ENCODE peak calls at places on chromosomes 2 and 18, in four cellular contexts. F, J, P and U are unnamed samples.
A peak's percentile ranks its signal among the peaks of the same experiment; 100 is the strongest.

GRCh38 chr2:162422894-162423293 is 79.0 kb downstream of the GCA start:
- DNase-seq in F (no peak), J (no peak), P (no peak), U (no peak)

GRCh38 chr2:118718921-118719320 is 128.5 kb downstream of the EN1 start:
- DNase-seq in F (no peak), J (no peak), P (no peak), U (no peak)

GRCh38 chr2:152386266-152386665 is 51.3 kb downstream of the FMNL2 start:
- DNase-seq in F (no peak), J (no peak), P (no peak), U (no peak)

GRCh38 chr2:48415765-48416515 is 114.0 kb upstream of the STON1 start:
- DNase-seq in F (no peak), J (peak; percentile 88), P (no peak), U (no peak)

GRCh38 chr2:127647242-127648190 is 1.6 kb downstream of the GPR17 start:
- DNase-seq in F (no peak), J (no peak), P (no peak), U (no peak)

GRCh38 chr2:233929352-233929843 is 12.2 kb downstream of the TRPM8 start:
- DNase-seq in F (peak; percentile 21), J (no peak), P (no peak), U (no peak)

GRCh38 chr2:236177604-236177966 is 9.4 kb upstream of the GBX2 start:
- DNase-seq in F (peak; percentile 70), J (peak; percentile 57), P (peak; percentile 48), U (no peak)

GRCh38 chr18:73827801-73828200 is 319.8 kb downstream of the FBXO15 start:
- DNase-seq in F (no peak), J (no peak), P (no peak), U (no peak)

GRCh38 chr2:23697676-23698075 is 229.2 kb downstream of the ATAD2B start:
- DNase-seq in F (no peak), J (no peak), P (no peak), U (no peak)

GRCh38 chr2:78718031-78718430 is 307.5 kb upstream of the REG3G start:
- DNase-seq in F (no peak), J (no peak), P (no peak), U (no peak)

GRCh38 chr2:149152597-149152996 is 114.1 kb downstream of the LYPD6B start:
- DNase-seq in F (no peak), J (no peak), P (no peak), U (no peak)

GRCh38 chr18:23938046-23938756 is 76.4 kb upstream of the TTC39C start:
- DNase-seq in F (no peak), J (no peak), P (peak; percentile 30), U (no peak)

GRCh38 chr2:203893386-203893785 is 25.8 kb downstream of the CTLA4 start:
- DNase-seq in F (no peak), J (no peak), P (no peak), U (no peak)

GRCh38 chr2:152723918-152724317 is 5.5 kb downstream of the ARL6IP6 start:
- DNase-seq in F (no peak), J (no peak), P (no peak), U (no peak)

GRCh38 chr18:68796936-68797690 is 767 bp upstream of the CCDC102B start:
- DNase-seq in F (no peak), J (no peak), P (no peak), U (no peak)

GRCh38 chr2:224311226-224311625 is 90.7 kb downstream of the FAM124B start:
- DNase-seq in F (no peak), J (no peak), P (no peak), U (no peak)

GRCh38 chr2:186887107-186888090 is 38.4 kb upstream of the ZSWIM2 start:
- DNase-seq in F (no peak), J (no peak), P (no peak), U (no peak)

GRCh38 chr2:45869165-45869501 is 217.7 kb downstream of the PRKCE start:
- DNase-seq in F (no peak), J (no peak), P (no peak), U (no peak)

GRCh38 chr2:605674-606608 is 71.3 kb downstream of the TMEM18 start:
- DNase-seq in F (no peak), J (no peak), P (no peak), U (no peak)

GRCh38 chr2:176177580-176178270 is 10.7 kb upstream of the HOXD1 start:
- DNase-seq in F (no peak), J (no peak), P (no peak), U (no peak)

DNA sequence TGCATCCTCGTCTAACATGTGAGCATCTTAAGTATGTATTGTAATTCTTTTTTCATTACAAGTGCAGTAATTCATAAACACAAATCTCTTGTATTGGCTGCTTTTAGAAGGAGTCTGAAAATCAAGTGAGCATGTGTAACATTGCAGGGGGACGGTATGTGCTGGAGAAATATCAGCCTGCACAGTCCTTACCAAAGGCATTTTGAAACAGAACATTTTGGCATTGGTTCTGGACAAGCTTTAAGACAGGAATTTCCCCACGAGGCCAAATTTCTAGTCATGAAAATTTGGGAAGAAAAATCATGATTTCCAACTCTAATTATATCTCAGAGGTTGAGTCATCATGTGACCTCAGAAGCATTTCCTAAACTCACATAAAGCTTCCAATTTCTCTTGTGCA is 24.7 kb upstream of the NRP2 start:
- DNase-seq in F (no peak), J (no peak), P (no peak), U (no peak)
- H3K4me1 ChIP-seq in F (no peaks in the 10 kb centered on the region), J (no peaks in the 10 kb centered on the region), P (no peaks in the 10 kb centered on the region), U (no peaks in the 10 kb centered on the region)

GRCh38 chr18:13889661-13890060 is 25.7 kb downstream of the MC2R start:
- DNase-seq in F (no peak), J (peak; percentile 35), P (no peak), U (no peak)
- TF ChIP-seq TCF7L2 in F (no peak), J (no peak), P (no peak), U (no peak)

DNA sequence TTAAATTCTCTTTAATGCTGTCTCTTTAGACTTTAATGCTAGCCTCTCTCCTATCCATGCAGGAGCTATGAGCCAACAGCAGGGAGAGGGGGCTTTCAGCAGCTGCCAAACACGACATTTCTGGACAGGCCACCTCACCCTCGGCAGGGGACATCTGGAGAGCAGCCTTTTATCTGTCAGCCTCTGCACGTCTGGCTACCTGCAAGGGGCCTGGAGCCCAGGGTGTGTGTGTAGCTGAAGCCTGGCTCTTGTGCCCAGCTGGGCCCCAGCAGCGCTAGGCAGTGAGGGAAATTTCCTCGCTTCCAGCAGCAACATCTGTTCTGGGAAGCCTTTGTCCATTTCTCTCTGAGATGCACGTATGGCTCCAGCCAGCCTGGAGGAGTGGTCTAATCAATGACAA is 728.7 kb upstream of the ID2 start:
- DNase-seq in F (no peak), J (no peak), P (no peak), U (no peak)
- TF ChIP-seq SIN3A in F (no peak), J (no peak), P (no peak), U (no peak)

GRCh38 chr2:43455735-43456642 is 139.8 kb downstream of the THADA start:
- DNase-seq in F (no peak), J (peak; percentile 91), P (no peak), U (no peak)

GRCh38 chr2:43452318-43452731 is 143.5 kb downstream of the THADA start:
- DNase-seq in F (no peak), J (no peak), P (no peak), U (no peak)

GRCh38 chr2:43454791-43455190 is 141.0 kb downstream of the THADA start:
- DNase-seq in F (no peak), J (no peak), P (no peak), U (no peak)

GRCh38 chr2:43455296-43455695 is 140.5 kb downstream of the THADA start:
- DNase-seq in F (no peak), J (no peak), P (no peak), U (no peak)

DNA sequence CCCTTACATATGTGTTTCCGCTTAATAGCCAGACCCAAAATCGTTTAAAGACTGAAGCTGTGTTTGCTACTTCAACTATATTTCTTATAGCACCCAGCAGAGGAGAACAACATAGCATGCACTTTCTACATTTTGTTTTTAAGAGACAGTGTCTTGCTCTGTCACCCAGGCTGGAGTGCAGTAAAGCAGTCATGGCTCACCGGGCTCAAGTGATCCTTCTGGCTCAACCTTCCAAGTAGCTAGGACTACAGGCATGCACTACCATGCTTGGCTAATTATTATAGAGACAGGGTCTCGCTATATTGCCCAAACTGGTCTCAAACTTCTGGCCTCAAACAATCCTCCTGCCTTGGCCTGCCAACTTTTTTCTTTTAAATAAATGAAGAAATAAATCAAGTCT is 142.1 kb downstream of the THADA start:
- DNase-seq in F (no peak), J (no peak), P (no peak), U (no peak)
- H3K4me1 ChIP-seq in F (peaks cover 48% of the 10 kb centered on the region), J (peaks cover 97% of the 10 kb centered on the region), P (no peaks in the 10 kb centered on the region), U (no peaks in the 10 kb centered on the region)